ENCODE peak calls at places on chromosomes 13 and 19, in five cellular contexts. F is RPMI8226, B is AG04450, Q is mucosa of gallbladder, S is D341Med. A is an unnamed sample.

GRCh38 chr13:110062077-110062776 is 244.7 kb downstream of the COL4A1 start:
- DNase-seq in Q (peak), S (no peak), B (no peak), F (no peak), A (no peak)

GRCh38 chr13:93670858-93671257 is 444.3 kb downstream of the GPC6 start:
- DNase-seq in F (no peak), S (no peak), B (no peak), Q (no peak), A (no peak)

GRCh38 chr13:33904431-33904830 is 86.5 kb downstream of the RFC3 start:
- DNase-seq in F (no peak), B (no peak), Q (no peak), S (no peak), A (no peak)

GRCh38 chr13:53112522-53112921 is 83.9 kb downstream of the OLFM4 start:
- DNase-seq in S (no peak), Q (no peak), B (no peak), F (peak), A (no peak)

GRCh38 chr13:80379245-80379644 is 38.3 kb upstream of the SPRY2 start:
- DNase-seq in S (no peak), Q (no peak), B (no peak), F (no peak), A (no peak)

GRCh38 chr13:111968611-111969010 is 98.3 kb upstream of the SOX1 start:
- DNase-seq in Q (no peak), S (no peak), F (no peak), B (no peak), A (no peak)

GRCh38 chr13:19586904-19587634 is 25.7 kb upstream of the TPTE2 start:
- DNase-seq in B (no peak), S (no peak), Q (peak), F (peak), A (peak)

GRCh38 chr13:40348096-40348679 is 318.3 kb downstream of the FOXO1 start:
- DNase-seq in Q (no peak), S (no peak), F (no peak), B (no peak), A (no peak)

GRCh38 chr19:6970478-6970877 is 50.8 kb downstream of the MBD3L2B start:
- DNase-seq in B (no peak), Q (no peak), S (peak), F (peak), A (no peak)

GRCh38 chr19:13093407-13094284 is 9.0 kb downstream of the LYL1 start:
- DNase-seq in S (peak), Q (peak), F (peak), B (peak), A (peak)

GRCh38 chr13:102948006-102948405 is 102.2 kb downstream of the ERCC5 start:
- DNase-seq in B (no peak), Q (peak), S (peak), F (no peak), A (no peak)

GRCh38 chr13:76830805-76831204 is 55.4 kb downstream of the KCTD12 start:
- DNase-seq in F (no peak), Q (no peak), S (no peak), B (no peak), A (no peak)

GRCh38 chr13:95091755-95092154 is 209.5 kb downstream of the ABCC4 start:
- DNase-seq in S (no peak), F (no peak), B (no peak), Q (no peak), A (no peak)

GRCh38 chr19:1123885-1124677 is 20.3 kb downstream of the GPX4 start:
- DNase-seq in Q (no peak), F (no peak), S (no peak), B (no peak), A (no peak)

GRCh38 chr13:27822873-27823311 is 30.6 kb downstream of the GSX1 start:
- DNase-seq in F (no peak), S (no peak), Q (no peak), B (no peak), A (no peak)

GRCh38 chr19:23810496-23810895 is 51.8 kb upstream of the ZNF681 start:
- DNase-seq in F (no peak), Q (no peak), B (no peak), S (no peak), A (no peak)

GRCh38 chr13:39317284-39317683 is 279.0 kb downstream of the NHLRC3 start:
- DNase-seq in Q (no peak), F (no peak), S (no peak), B (peak), A (no peak)

GRCh38 chr19:56821209-56821608 is 19.3 kb downstream of the PEG3 start:
- DNase-seq in Q (no peak), B (no peak), S (no peak), F (no peak), A (no peak)

GRCh38 chr13:20168396-20168795 is 7.5 kb upstream of the GJA3 start:
- DNase-seq in S (no peak), B (no peak), Q (no peak), F (no peak), A (no peak)

GRCh38 chr19:35666251-35666913 is at the start of gene UPK1A:
- DNase-seq in F (no peak), Q (no peak), B (no peak), S (peak), A (no peak)

GRCh38 chr19:38404858-38405257 is 2.0 kb downstream of the FAM98C start:
- DNase-seq in Q (no peak), B (no peak), F (no peak), S (no peak), A (no peak)

GRCh38 chr13:100550433-100550832 is 38.2 kb downstream of the GGACT start:
- DNase-seq in Q (peak), F (no peak), B (no peak), S (no peak), A (no peak)

GRCh38 chr13:43136940-43137574 is 113.7 kb downstream of the DNAJC15 start:
- DNase-seq in Q (no peak), B (no peak), S (no peak), F (no peak), A (no peak)

GRCh38 chr13:96967248-96967745 is 27.0 kb downstream of the OXGR1 start:
- DNase-seq in B (no peak), S (peak), Q (no peak), F (peak), A (peak)

GRCh38 chr19:4327252-4327876 is 11.3 kb downstream of the STAP2 start:
- DNase-seq in B (no peak), Q (peak), F (peak), S (peak), A (peak)

GRCh38 chr13:95298169-95298940 is 2.9 kb downstream of the ABCC4 start:
- DNase-seq in S (no peak), Q (no peak), F (no peak), B (no peak), A (no peak)

GRCh38 chr13:96460571-96460970 is 370.7 kb downstream of the HS6ST3 start:
- DNase-seq in Q (no peak), B (no peak), S (no peak), F (peak), A (peak)

GRCh38 chr19:2547721-2548120 is 71.8 kb downstream of the GADD45B start:
- DNase-seq in Q (no peak), B (no peak), S (peak), F (no peak), A (no peak)

GRCh38 chr19:10505583-10506229 is 2.5 kb upstream of the KEAP1 start:
- DNase-seq in B (no peak), Q (peak), S (peak), F (peak), A (peak)

GRCh38 chr13:113625965-113626661 is 31.9 kb downstream of the ATP4B start:
- DNase-seq in F (no peak), B (no peak), S (no peak), Q (no peak), A (no peak)

GRCh38 chr19:4467835-4468234 is 4.3 kb upstream of the HDGFL2 start:
- DNase-seq in F (no peak), B (no peak), Q (no peak), S (no peak), A (no peak)

GRCh38 chr19:44072543-44073401 is 813 bp downstream of the ZNF284 start:
- DNase-seq in S (peak), Q (no peak), B (no peak), F (no peak), A (no peak)

GRCh38 chr19:41415154-41415571 is 12.0 kb downstream of the B3GNT8 start:
- DNase-seq in Q (no peak), S (no peak), F (no peak), B (no peak), A (no peak)

GRCh38 chr19:28985201-28985600 is 227.8 kb downstream of the UQCRFS1 start:
- DNase-seq in Q (no peak), S (no peak), F (no peak), B (no peak), A (no peak)

GRCh38 chr13:44449999-44450821 is 76.6 kb downstream of the SERP2 start:
- DNase-seq in Q (no peak), B (no peak), F (no peak), S (no peak), A (no peak)

GRCh38 chr19:18417250-18418033 is 1.8 kb upstream of the SSBP4 start:
- DNase-seq in B (no peak), F (peak), Q (peak), S (peak), A (no peak)

GRCh38 chr19:28878862-28879566 is 333.9 kb downstream of the UQCRFS1 start:
- DNase-seq in F (peak), S (peak), Q (peak), B (peak), A (peak)

GRCh38 chr19:19315444-19315843 is 4.9 kb downstream of the SUGP1 start:
- DNase-seq in S (no peak), B (no peak), Q (no peak), F (no peak), A (no peak)

GRCh38 chr13:101703838-101704237 is 251.4 kb downstream of the ITGBL1 start:
- DNase-seq in B (no peak), S (no peak), Q (no peak), F (no peak), A (no peak)

GRCh38 chr19:4304509-4305252 is at the start of gene FSD1:
- DNase-seq in F (peak), Q (no peak), S (peak), B (no peak), A (no peak)

A was measured in MM.1S.